ENCODE peak calls at places on chromosomes 3 and 15, in nine cellular contexts. One of them, this sample, is unnamed.

GRCh38 chr3:11567516-11568467 is 75.9 kb downstream of the VGLL4 start:
- DNase-seq in astrocyte of the spinal cord: peak
- DNase-seq in tibial nerve: no peak
- DNase-seq in spleen: no peak
- DNase-seq in heart left ventricle: no peak
- DNase-seq in Peyer's patch: no peak
- DNase-seq in CD8-positive, alpha-beta memory T cell: no peak
- DNase-seq in heart right ventricle: no peak
- DNase-seq in right cardiac atrium: peak
- DNase-seq in this sample: peak

GRCh38 chr3:67977762-67978161 is 323.4 kb upstream of the SUCLG2 start:
- DNase-seq in right cardiac atrium: no peak
- DNase-seq in tibial nerve: no peak
- DNase-seq in heart left ventricle: no peak
- DNase-seq in heart right ventricle: no peak
- DNase-seq in CD8-positive, alpha-beta memory T cell: no peak
- DNase-seq in Peyer's patch: no peak
- DNase-seq in astrocyte of the spinal cord: no peak
- DNase-seq in spleen: no peak
- DNase-seq in this sample: no peak

GRCh38 chr3:127479449-127479848 is 111.1 kb downstream of the TPRA1 start:
- DNase-seq in CD8-positive, alpha-beta memory T cell: no peak
- DNase-seq in heart left ventricle: peak
- DNase-seq in astrocyte of the spinal cord: no peak
- DNase-seq in right cardiac atrium: peak
- DNase-seq in Peyer's patch: peak
- DNase-seq in heart right ventricle: no peak
- DNase-seq in tibial nerve: no peak
- DNase-seq in spleen: peak
- DNase-seq in this sample: no peak

GRCh38 chr15:96273317-96274086 is 57.0 kb upstream of the NR2F2 start:
- DNase-seq in right cardiac atrium: no peak
- DNase-seq in astrocyte of the spinal cord: peak
- DNase-seq in tibial nerve: no peak
- DNase-seq in heart right ventricle: no peak
- DNase-seq in heart left ventricle: no peak
- DNase-seq in CD8-positive, alpha-beta memory T cell: no peak
- DNase-seq in spleen: no peak
- DNase-seq in Peyer's patch: no peak
- DNase-seq in this sample: no peak

GRCh38 chr15:68241088-68241935 is 11.8 kb upstream of the CLN6 start:
- DNase-seq in spleen: no peak
- DNase-seq in Peyer's patch: no peak
- DNase-seq in heart left ventricle: no peak
- DNase-seq in heart right ventricle: no peak
- DNase-seq in astrocyte of the spinal cord: no peak
- DNase-seq in right cardiac atrium: no peak
- DNase-seq in tibial nerve: no peak
- DNase-seq in CD8-positive, alpha-beta memory T cell: no peak
- DNase-seq in this sample: no peak

GRCh38 chr3:11477286-11477935 is 166.3 kb downstream of the VGLL4 start:
- DNase-seq in Peyer's patch: no peak
- DNase-seq in CD8-positive, alpha-beta memory T cell: no peak
- DNase-seq in tibial nerve: no peak
- DNase-seq in heart right ventricle: no peak
- DNase-seq in astrocyte of the spinal cord: peak
- DNase-seq in spleen: no peak
- DNase-seq in right cardiac atrium: no peak
- DNase-seq in heart left ventricle: no peak
- DNase-seq in this sample: no peak

GRCh38 chr15:68383161-68384074 is 48.5 kb downstream of the ITGA11 start:
- DNase-seq in heart left ventricle: peak
- DNase-seq in tibial nerve: peak
- DNase-seq in spleen: no peak
- DNase-seq in heart right ventricle: peak
- DNase-seq in CD8-positive, alpha-beta memory T cell: peak
- DNase-seq in Peyer's patch: no peak
- DNase-seq in astrocyte of the spinal cord: peak
- DNase-seq in right cardiac atrium: no peak
- DNase-seq in this sample: peak

GRCh38 chr15:68698708-68699107 is 119.9 kb downstream of the CORO2B start:
- DNase-seq in spleen: peak
- DNase-seq in heart left ventricle: no peak
- DNase-seq in Peyer's patch: no peak
- DNase-seq in CD8-positive, alpha-beta memory T cell: no peak
- DNase-seq in tibial nerve: no peak
- DNase-seq in heart right ventricle: no peak
- DNase-seq in astrocyte of the spinal cord: no peak
- DNase-seq in right cardiac atrium: no peak
- DNase-seq in this sample: no peak

GRCh38 chr3:115418583-115418982 is 204.7 kb upstream of the GAP43 start:
- DNase-seq in heart right ventricle: no peak
- DNase-seq in heart left ventricle: no peak
- DNase-seq in right cardiac atrium: no peak
- DNase-seq in spleen: no peak
- DNase-seq in astrocyte of the spinal cord: no peak
- DNase-seq in tibial nerve: no peak
- DNase-seq in Peyer's patch: no peak
- DNase-seq in CD8-positive, alpha-beta memory T cell: peak
- DNase-seq in this sample: no peak

GRCh38 chr3:44880284-44880683 is 5.9 kb downstream of the TGM4 start:
- DNase-seq in Peyer's patch: no peak
- DNase-seq in heart left ventricle: no peak
- DNase-seq in right cardiac atrium: no peak
- DNase-seq in spleen: no peak
- DNase-seq in CD8-positive, alpha-beta memory T cell: no peak
- DNase-seq in astrocyte of the spinal cord: peak
- DNase-seq in tibial nerve: no peak
- DNase-seq in heart right ventricle: no peak
- DNase-seq in this sample: no peak

GRCh38 chr3:13040381-13041074 is 32.7 kb downstream of the IQSEC1 start:
- DNase-seq in tibial nerve: no peak
- DNase-seq in spleen: peak
- DNase-seq in heart right ventricle: no peak
- DNase-seq in heart left ventricle: no peak
- DNase-seq in CD8-positive, alpha-beta memory T cell: no peak
- DNase-seq in right cardiac atrium: peak
- DNase-seq in astrocyte of the spinal cord: no peak
- DNase-seq in Peyer's patch: no peak
- DNase-seq in this sample: no peak

GRCh38 chr3:165839296-165840076 is 2.3 kb upstream of the BCHE start:
- DNase-seq in heart left ventricle: no peak
- DNase-seq in heart right ventricle: no peak
- DNase-seq in astrocyte of the spinal cord: no peak
- DNase-seq in Peyer's patch: no peak
- DNase-seq in tibial nerve: no peak
- DNase-seq in right cardiac atrium: no peak
- DNase-seq in spleen: no peak
- DNase-seq in CD8-positive, alpha-beta memory T cell: no peak
- DNase-seq in this sample: no peak

GRCh38 chr3:141255864-141256263 is 24.2 kb downstream of the PXYLP1 start:
- DNase-seq in heart left ventricle: no peak
- DNase-seq in tibial nerve: no peak
- DNase-seq in right cardiac atrium: no peak
- DNase-seq in spleen: no peak
- DNase-seq in heart right ventricle: no peak
- DNase-seq in CD8-positive, alpha-beta memory T cell: peak
- DNase-seq in astrocyte of the spinal cord: no peak
- DNase-seq in Peyer's patch: no peak
- DNase-seq in this sample: no peak

GRCh38 chr3:170309044-170309443 is 48.5 kb upstream of the SKIL start:
- DNase-seq in tibial nerve: no peak
- DNase-seq in heart right ventricle: no peak
- DNase-seq in astrocyte of the spinal cord: no peak
- DNase-seq in heart left ventricle: no peak
- DNase-seq in Peyer's patch: no peak
- DNase-seq in CD8-positive, alpha-beta memory T cell: no peak
- DNase-seq in spleen: no peak
- DNase-seq in right cardiac atrium: no peak
- DNase-seq in this sample: no peak

GRCh38 chr3:49799761-49800160 is at the start of gene CDHR4:
- DNase-seq in spleen: no peak
- DNase-seq in Peyer's patch: no peak
- DNase-seq in right cardiac atrium: no peak
- DNase-seq in CD8-positive, alpha-beta memory T cell: no peak
- DNase-seq in heart right ventricle: no peak
- DNase-seq in tibial nerve: peak
- DNase-seq in heart left ventricle: peak
- DNase-seq in astrocyte of the spinal cord: peak
- DNase-seq in this sample: peak

GRCh38 chr3:23959147-23959900 is 14.2 kb downstream of the NR1D2 start:
- DNase-seq in CD8-positive, alpha-beta memory T cell: no peak
- DNase-seq in astrocyte of the spinal cord: peak
- DNase-seq in Peyer's patch: no peak
- DNase-seq in heart left ventricle: no peak
- DNase-seq in tibial nerve: no peak
- DNase-seq in heart right ventricle: no peak
- DNase-seq in right cardiac atrium: no peak
- DNase-seq in spleen: no peak
- DNase-seq in this sample: no peak

GRCh38 chr3:38493019-38493418 is 3.1 kb upstream of the EXOG start:
- DNase-seq in Peyer's patch: no peak
- DNase-seq in heart left ventricle: no peak
- DNase-seq in astrocyte of the spinal cord: peak
- DNase-seq in heart right ventricle: no peak
- DNase-seq in tibial nerve: no peak
- DNase-seq in CD8-positive, alpha-beta memory T cell: no peak
- DNase-seq in spleen: no peak
- DNase-seq in right cardiac atrium: no peak
- DNase-seq in this sample: no peak

GRCh38 chr3:152517517-152517916 is 248.8 kb downstream of the MBNL1 start:
- DNase-seq in spleen: no peak
- DNase-seq in Peyer's patch: no peak
- DNase-seq in tibial nerve: no peak
- DNase-seq in heart right ventricle: no peak
- DNase-seq in astrocyte of the spinal cord: no peak
- DNase-seq in CD8-positive, alpha-beta memory T cell: no peak
- DNase-seq in heart left ventricle: no peak
- DNase-seq in right cardiac atrium: no peak
- DNase-seq in this sample: no peak
- H3K4me3 ChIP-seq in spleen: no peak
- H3K4me3 ChIP-seq in Peyer's patch: no peak
- H3K4me3 ChIP-seq in tibial nerve: no peak
- H3K4me3 ChIP-seq in heart right ventricle: no peak
- H3K4me3 ChIP-seq in astrocyte of the spinal cord: no peak
- H3K4me3 ChIP-seq in CD8-positive, alpha-beta memory T cell: no peak
- H3K4me3 ChIP-seq in heart left ventricle: no peak
- H3K4me3 ChIP-seq in right cardiac atrium: no peak
- H3K4me3 ChIP-seq in this sample: no peak

GRCh38 chr3:172564499-172564898 is 41.3 kb upstream of the TNFSF10 start:
- DNase-seq in Peyer's patch: no peak
- DNase-seq in heart left ventricle: no peak
- DNase-seq in astrocyte of the spinal cord: no peak
- DNase-seq in tibial nerve: no peak
- DNase-seq in CD8-positive, alpha-beta memory T cell: no peak
- DNase-seq in right cardiac atrium: no peak
- DNase-seq in heart right ventricle: no peak
- DNase-seq in spleen: no peak
- DNase-seq in this sample: no peak

GRCh38 chr3:172561894-172562664 is 38.8 kb upstream of the TNFSF10 start:
- DNase-seq in spleen: no peak
- DNase-seq in astrocyte of the spinal cord: no peak
- DNase-seq in CD8-positive, alpha-beta memory T cell: no peak
- DNase-seq in heart left ventricle: no peak
- DNase-seq in heart right ventricle: no peak
- DNase-seq in right cardiac atrium: peak
- DNase-seq in Peyer's patch: no peak
- DNase-seq in tibial nerve: no peak
- DNase-seq in this sample: no peak

GRCh38 chr3:172559029-172559428 is 35.8 kb upstream of the TNFSF10 start:
- DNase-seq in right cardiac atrium: no peak
- DNase-seq in tibial nerve: peak
- DNase-seq in CD8-positive, alpha-beta memory T cell: no peak
- DNase-seq in Peyer's patch: no peak
- DNase-seq in heart right ventricle: no peak
- DNase-seq in heart left ventricle: peak
- DNase-seq in astrocyte of the spinal cord: no peak
- DNase-seq in spleen: no peak
- DNase-seq in this sample: no peak

GRCh38 chr3:172560026-172560425 is 36.8 kb upstream of the TNFSF10 start:
- DNase-seq in CD8-positive, alpha-beta memory T cell: no peak
- DNase-seq in spleen: no peak
- DNase-seq in Peyer's patch: no peak
- DNase-seq in tibial nerve: no peak
- DNase-seq in astrocyte of the spinal cord: no peak
- DNase-seq in heart left ventricle: no peak
- DNase-seq in heart right ventricle: no peak
- DNase-seq in right cardiac atrium: no peak
- DNase-seq in this sample: no peak

GRCh38 chr3:172562881-172563835 is 39.9 kb upstream of the TNFSF10 start:
- DNase-seq in astrocyte of the spinal cord: peak
- DNase-seq in heart right ventricle: peak
- DNase-seq in tibial nerve: peak
- DNase-seq in spleen: no peak
- DNase-seq in heart left ventricle: no peak
- DNase-seq in Peyer's patch: no peak
- DNase-seq in CD8-positive, alpha-beta memory T cell: no peak
- DNase-seq in right cardiac atrium: no peak
- DNase-seq in this sample: no peak
- H3K4me3 ChIP-seq in astrocyte of the spinal cord: no peak
- H3K4me3 ChIP-seq in heart right ventricle: peak
- H3K4me3 ChIP-seq in tibial nerve: no peak
- H3K4me3 ChIP-seq in spleen: no peak
- H3K4me3 ChIP-seq in heart left ventricle: peak
- H3K4me3 ChIP-seq in Peyer's patch: no peak
- H3K4me3 ChIP-seq in CD8-positive, alpha-beta memory T cell: no peak
- H3K4me3 ChIP-seq in right cardiac atrium: no peak
- H3K4me3 ChIP-seq in this sample: peak

GRCh38 chr3:157695586-157695985 is 192.4 kb upstream of the VEPH1 start:
- DNase-seq in Peyer's patch: no peak
- DNase-seq in heart right ventricle: no peak
- DNase-seq in heart left ventricle: no peak
- DNase-seq in astrocyte of the spinal cord: no peak
- DNase-seq in CD8-positive, alpha-beta memory T cell: no peak
- DNase-seq in tibial nerve: no peak
- DNase-seq in spleen: no peak
- DNase-seq in right cardiac atrium: no peak
- DNase-seq in this sample: no peak

GRCh38 chr3:157705258-157705657 is 202.0 kb upstream of the VEPH1 start:
- DNase-seq in astrocyte of the spinal cord: no peak
- DNase-seq in right cardiac atrium: no peak
- DNase-seq in CD8-positive, alpha-beta memory T cell: no peak
- DNase-seq in heart left ventricle: no peak
- DNase-seq in heart right ventricle: no peak
- DNase-seq in Peyer's patch: no peak
- DNase-seq in tibial nerve: no peak
- DNase-seq in spleen: no peak
- DNase-seq in this sample: no peak

GRCh38 chr3:157700405-157700804 is 197.2 kb upstream of the VEPH1 start:
- DNase-seq in spleen: no peak
- DNase-seq in Peyer's patch: no peak
- DNase-seq in astrocyte of the spinal cord: no peak
- DNase-seq in tibial nerve: no peak
- DNase-seq in heart left ventricle: no peak
- DNase-seq in right cardiac atrium: no peak
- DNase-seq in heart right ventricle: no peak
- DNase-seq in CD8-positive, alpha-beta memory T cell: no peak
- DNase-seq in this sample: no peak
- H3K4me3 ChIP-seq in spleen: no peak
- H3K4me3 ChIP-seq in Peyer's patch: no peak
- H3K4me3 ChIP-seq in astrocyte of the spinal cord: no peak
- H3K4me3 ChIP-seq in tibial nerve: no peak
- H3K4me3 ChIP-seq in heart left ventricle: no peak
- H3K4me3 ChIP-seq in right cardiac atrium: no peak
- H3K4me3 ChIP-seq in heart right ventricle: no peak
- H3K4me3 ChIP-seq in CD8-positive, alpha-beta memory T cell: no peak
- H3K4me3 ChIP-seq in this sample: no peak

GRCh38 chr3:149276621-149277020 is 55.0 kb upstream of the CP start:
- DNase-seq in tibial nerve: no peak
- DNase-seq in astrocyte of the spinal cord: no peak
- DNase-seq in CD8-positive, alpha-beta memory T cell: no peak
- DNase-seq in right cardiac atrium: no peak
- DNase-seq in heart right ventricle: no peak
- DNase-seq in heart left ventricle: no peak
- DNase-seq in Peyer's patch: no peak
- DNase-seq in spleen: no peak
- DNase-seq in this sample: no peak
- H3K4me3 ChIP-seq in tibial nerve: no peak
- H3K4me3 ChIP-seq in astrocyte of the spinal cord: no peak
- H3K4me3 ChIP-seq in CD8-positive, alpha-beta memory T cell: no peak
- H3K4me3 ChIP-seq in right cardiac atrium: no peak
- H3K4me3 ChIP-seq in heart right ventricle: no peak
- H3K4me3 ChIP-seq in heart left ventricle: no peak
- H3K4me3 ChIP-seq in Peyer's patch: no peak
- H3K4me3 ChIP-seq in spleen: no peak
- H3K4me3 ChIP-seq in this sample: no peak